ENCODE peak calls at places on chromosome 6, in six cellular contexts. Y is GM12878, O is K562, E is SK-N-SH, L is H1, N is HepG2. W is an unnamed sample.
A peak's percentile ranks its signal among the peaks of the same experiment; 100 is the strongest.

GRCh38 chr6:77264970-77265369 is 198.3 kb downstream of the HTR1B start:
- DNase-seq in Y (no peak), O (no peak), E (no peak), L (peak; percentile 51), N (no peak), W (no peak)

GRCh38 chr6:141877275-141877983 is 255.3 kb upstream of the GJE1 start:
- DNase-seq in Y (no peak), O (no peak), E (no peak), L (no peak), N (peak; percentile 57), W (no peak)

GRCh38 chr6:3885262-3886036 is 36.3 kb downstream of the FAM50B start:
- DNase-seq in Y (no peak), O (peak; percentile 31), E (no peak), L (no peak), N (peak; percentile 69), W (peak; percentile 1)

GRCh38 chr6:49555951-49556350 is 5.5 kb downstream of the C6orf141 start:
- DNase-seq in Y (no peak), O (no peak), E (no peak), L (no peak), N (no peak), W (no peak)

GRCh38 chr6:11298651-11299420 is 66.4 kb upstream of the NEDD9 start:
- DNase-seq in Y (no peak), O (no peak), E (no peak), L (peak; percentile 50), N (peak; percentile 98), W (no peak)

GRCh38 chr6:151413372-151414145 is 22.2 kb upstream of the ZBTB2 start:
- DNase-seq in Y (no peak), O (no peak), E (no peak), L (no peak), N (no peak), W (no peak)

GRCh38 chr6:16623029-16623653 is 138.1 kb downstream of the ATXN1 start:
- DNase-seq in Y (no peak), O (no peak), E (no peak), L (no peak), N (no peak), W (no peak)

GRCh38 chr6:112980676-112981075 is 633.5 kb downstream of the RFPL4B start:
- DNase-seq in Y (no peak), O (no peak), E (no peak), L (no peak), N (no peak), W (no peak)

GRCh38 chr6:113824411-113824810 is 32.7 kb upstream of the MARCKS start:
- DNase-seq in Y (no peak), O (no peak), E (no peak), L (no peak), N (no peak), W (no peak)

GRCh38 chr6:35485402-35485877 is 11.4 kb downstream of the TEAD3 start:
- DNase-seq in Y (no peak), O (no peak), E (no peak), L (peak; percentile 79), N (no peak), W (no peak)

GRCh38 chr6:35650015-35650414 is 38.7 kb downstream of the FKBP5 start:
- DNase-seq in Y (no peak), O (no peak), E (no peak), L (no peak), N (no peak), W (no peak)

GRCh38 chr6:158032354-158032733 is 50.7 kb downstream of the SYNJ2 start:
- DNase-seq in Y (no peak), O (no peak), E (no peak), L (no peak), N (no peak), W (no peak)

GRCh38 chr6:151205971-151206600 is 33.7 kb upstream of the AKAP12 start:
- DNase-seq in Y (no peak), O (no peak), E (no peak), L (no peak), N (peak; percentile 71), W (no peak)

GRCh38 chr6:46078294-46078693 is 51.5 kb upstream of the ENPP4 start:
- DNase-seq in Y (no peak), O (no peak), E (no peak), L (no peak), N (no peak), W (no peak)

GRCh38 chr6:37158508-37158907 is 11.4 kb upstream of the PIM1 start:
- DNase-seq in Y (no peak), O (no peak), E (no peak), L (no peak), N (no peak), W (no peak)

GRCh38 chr6:37155394-37156312 is 14.3 kb upstream of the PIM1 start:
- DNase-seq in Y (peak; percentile 97), O (peak; percentile 56), E (no peak), L (no peak), N (no peak), W (no peak)

GRCh38 chr6:37162740-37163139 is 7.2 kb upstream of the PIM1 start:
- DNase-seq in Y (no peak), O (no peak), E (peak; percentile 44), L (no peak), N (no peak), W (no peak)

DNA sequence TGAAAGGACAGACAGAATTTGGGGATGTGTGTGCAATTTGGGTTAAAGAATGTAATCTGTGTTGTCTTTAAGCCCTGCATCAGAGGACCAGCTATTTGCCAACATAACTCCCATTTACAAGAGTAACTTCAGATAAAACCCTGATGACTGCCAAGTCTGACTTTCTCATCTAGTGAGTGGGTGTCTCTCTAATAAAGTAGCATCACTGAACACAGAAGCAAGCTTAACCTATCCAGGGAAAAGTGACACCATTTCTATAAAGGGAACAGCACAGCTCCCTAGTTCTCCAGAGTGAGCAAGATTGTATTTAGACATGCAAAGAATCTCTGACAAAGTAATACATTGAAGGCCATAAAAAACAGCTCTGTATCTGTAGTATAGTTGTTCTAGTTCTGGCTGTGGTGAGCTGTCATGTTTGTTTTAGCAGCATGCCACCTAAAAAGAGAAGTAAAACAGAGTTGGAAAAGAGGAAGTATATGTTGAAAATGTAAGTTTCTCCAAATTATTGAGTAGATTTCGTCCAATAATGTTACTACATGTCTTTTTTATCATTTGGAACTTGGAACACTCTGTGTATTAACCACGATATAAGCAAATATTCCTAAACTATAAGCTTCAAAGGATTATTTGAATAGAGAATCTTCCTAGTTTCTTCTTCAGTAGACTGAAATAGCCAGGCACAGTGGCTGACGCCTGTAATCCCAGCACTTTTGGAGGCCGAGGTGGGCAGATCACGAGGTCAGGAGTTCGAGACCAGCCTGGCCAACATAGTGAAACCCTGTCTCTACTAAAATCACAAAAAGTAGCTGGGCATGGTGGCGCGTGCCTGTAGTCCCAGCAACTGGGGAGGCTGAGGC is 8.8 kb upstream of the PIM1 start:
- DNase-seq in Y (peak; percentile 66), O (no peak), E (no peak), L (no peak), N (no peak), W (no peak)
- TF ChIP-seq YY1 in Y (no peak), O (no peak), E (no peak), L (no peak), N (no peak), W (no peak)

DNA sequence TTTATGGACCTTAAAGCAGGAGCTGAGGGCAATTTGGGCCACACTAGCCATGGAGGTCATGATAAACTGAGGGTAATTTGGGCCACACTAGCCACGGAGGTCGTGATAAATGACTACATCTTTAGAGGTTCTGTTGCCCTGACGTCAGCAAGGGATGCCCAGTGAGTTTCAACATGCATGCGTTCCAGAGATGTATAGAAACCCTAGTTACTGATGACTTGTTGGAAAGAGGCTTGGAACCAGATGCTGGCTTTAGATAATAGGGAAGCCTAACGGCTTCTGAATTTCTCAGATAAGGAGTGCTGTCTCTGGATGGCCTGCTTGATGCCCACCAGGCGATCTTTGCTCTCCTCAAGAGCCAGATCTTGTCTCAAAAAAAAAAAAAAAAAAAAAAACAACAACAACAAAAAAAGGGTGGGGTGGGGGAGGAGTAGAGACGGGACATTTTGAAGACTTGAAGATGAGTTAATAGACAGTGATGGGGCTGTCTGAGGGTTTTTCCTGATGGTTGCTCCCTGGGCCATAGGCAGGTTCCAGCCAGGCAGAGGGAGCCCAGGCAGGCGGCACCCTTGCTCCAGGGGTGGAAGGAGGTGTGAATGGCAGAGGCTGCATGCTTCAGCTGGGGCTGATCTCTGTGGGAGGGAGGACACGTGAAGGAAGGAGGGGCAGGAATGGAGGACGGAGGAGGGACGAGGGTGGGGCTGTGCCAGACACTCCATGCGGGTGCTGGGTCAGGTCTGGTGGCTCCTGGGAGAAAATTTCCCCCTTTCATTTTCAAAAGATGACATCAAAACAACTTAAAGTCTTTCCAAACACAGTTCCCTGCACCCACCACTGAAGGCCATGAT is 27.0 kb upstream of the FRMD1 start:
- DNase-seq in Y (no peak), O (peak; percentile 38), E (peak; percentile 46), L (no peak), N (no peak), W (no peak)
- H3K27ac ChIP-seq in Y (no peak overlapping the region), O (no peak overlapping the region), E (no peak overlapping the region), L (no peak overlapping the region), N (no peak overlapping the region), W (no peak overlapping the region)

GRCh38 chr6:29886686-29887085 is 55.6 kb upstream of the HLA-A start:
- DNase-seq in Y (no peak), O (no peak), E (no peak), L (no peak), N (no peak), W (no peak)
- TF ChIP-seq YY1 in Y (no peak), O (no peak), E (no peak), L (no peak), N (no peak), W (no peak)

DNA sequence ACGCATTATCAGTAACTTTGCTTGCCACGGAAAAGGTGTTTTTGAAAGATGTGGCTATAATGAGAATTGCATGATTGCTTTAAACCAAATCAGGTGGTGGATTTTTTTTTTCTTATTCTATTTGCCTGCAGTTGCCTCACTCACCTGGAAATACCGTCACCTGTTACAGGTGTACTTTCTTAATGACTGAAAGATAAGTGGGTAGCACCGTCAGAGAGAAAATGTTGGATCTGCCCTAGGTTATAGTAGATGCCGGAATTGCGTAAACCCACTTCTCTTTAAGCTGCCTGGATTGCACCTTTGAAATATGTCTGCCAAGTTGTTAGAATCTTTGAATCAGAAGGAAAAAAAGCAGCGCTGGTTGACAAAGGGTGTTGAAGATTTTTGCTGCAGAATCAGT is 68.5 kb downstream of the SH3BGRL2 start:
- DNase-seq in Y (no peak), O (no peak), E (no peak), L (no peak), N (no peak), W (no peak)
- H3K27ac ChIP-seq in Y (no peak overlapping the region), O (no peak overlapping the region), E (no peak overlapping the region), L (no peak overlapping the region), N (no peak overlapping the region), W (no peak overlapping the region)

DNA sequence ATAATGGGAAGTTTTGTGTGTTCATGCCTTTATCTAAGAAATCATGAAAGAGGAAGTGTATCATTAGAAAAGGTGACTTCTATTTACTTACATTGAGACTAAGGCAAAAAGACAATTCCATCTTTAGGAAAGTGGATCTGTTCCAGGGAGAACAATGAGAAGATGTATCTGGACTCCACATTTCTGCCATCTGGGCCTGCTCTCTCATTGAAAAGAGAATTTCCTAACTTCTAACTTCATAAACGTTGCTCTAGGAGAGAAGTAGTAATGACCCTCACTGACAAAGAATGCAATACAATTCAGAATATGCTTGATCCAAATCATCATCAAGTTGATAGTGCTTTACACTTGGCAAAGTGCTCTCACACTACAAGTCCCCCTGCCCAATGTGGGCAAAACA is 294.2 kb downstream of the OGFRL1 start:
- DNase-seq in Y (no peak), O (no peak), E (no peak), L (no peak), N (no peak), W (no peak)
- TF ChIP-seq YY1 in Y (no peak), O (no peak), E (no peak), L (no peak), N (no peak), W (no peak)

W was measured in HCT116.